ENCODE peak calls at places on chromosomes 6 and 20, in seven cellular contexts. O is NCI-H1417; B is activated CD4-positive, CD25-positive, alpha-beta regulatory T cell; Q is adipocyte; L is NCI-H460; J is T47D; E is T-helper 1 cell. C is an unnamed sample.
A peak's percentile ranks its signal among the peaks of the same experiment; 100 is the strongest.

GRCh38 chr20:37970856-37971245 is 62.4 kb downstream of the TTI1 start:
- DNase-seq in O (no peak), J (no peak), L (no peak), B (no peak), Q (no peak), E (no peak), C (no peak)

GRCh38 chr6:18126116-18126515 is 3.6 kb upstream of the NHLRC1 start:
- DNase-seq in B (no peak), L (no peak), J (no peak), Q (peak; percentile 40), E (no peak), O (no peak), C (no peak)

GRCh38 chr20:49278817-49279676 is 1.2 kb upstream of the ZNFX1 start:
- DNase-seq in L (no peak), Q (peak; percentile 65), B (no peak), O (no peak), J (peak; percentile 52), E (no peak), C (no peak)

GRCh38 chr6:3351105-3351676 is 92.4 kb downstream of the PSMG4 start:
- DNase-seq in Q (no peak), J (peak; percentile 48), B (no peak), O (peak; percentile 81), L (no peak), E (no peak), C (no peak)

GRCh38 chr20:48722002-48722731 is 105.6 kb downstream of the PREX1 start:
- DNase-seq in L (no peak), E (no peak), Q (peak; percentile 43), J (no peak), O (no peak), B (no peak), C (no peak)

GRCh38 chr6:42819803-42820508 is 38.1 kb downstream of the BICRAL start:
- DNase-seq in E (no peak), B (no peak), Q (peak; percentile 27), J (peak; percentile 25), L (no peak), O (peak; percentile 73), C (no peak)

GRCh38 chr6:107805504-107805903 is 18.6 kb downstream of the SCML4 start:
- DNase-seq in Q (no peak), E (no peak), J (no peak), L (no peak), B (no peak), O (no peak), C (no peak)

GRCh38 chr6:164321297-164321696 is 906.8 kb downstream of the QKI start:
- DNase-seq in Q (no peak), J (no peak), L (no peak), B (no peak), O (no peak), E (no peak), C (no peak)